ENCODE peak calls at places on chromosome 1, in four cellular contexts. X is lower leg skin, M is vagina, P is breast epithelium. U is an unnamed sample.

GRCh38 chr1:27856561-27857343 is 15.6 kb upstream of the THEMIS2 start:
- DNase-seq in X (peak), M (no peak), P (no peak), U (no peak)

GRCh38 chr1:92784051-92784638 is 763 bp downstream of the EVI5 start:
- DNase-seq in X (peak), M (no peak), P (no peak), U (peak)

GRCh38 chr1:90534116-90534515 is 183.0 kb downstream of the BARHL2 start:
- DNase-seq in X (no peak), M (no peak), P (no peak), U (no peak)

GRCh38 chr1:99784809-99785255 is 18.4 kb upstream of the FRRS1 start:
- DNase-seq in X (no peak), M (no peak), P (no peak), U (no peak)

GRCh38 chr1:228340686-228341449 is 65.8 kb downstream of the TRIM11 start:
- DNase-seq in X (peak), M (no peak), P (peak), U (no peak)

GRCh38 chr1:209158851-209159250 is 424.7 kb upstream of the CAMK1G start:
- DNase-seq in X (no peak), M (no peak), P (no peak), U (no peak)

GRCh38 chr1:35535243-35535642 is 22.0 kb downstream of the KIAA0319L start:
- DNase-seq in X (no peak), M (no peak), P (no peak), U (no peak)

GRCh38 chr1:10881046-10881445 is 84.6 kb upstream of the CASZ1 start:
- DNase-seq in X (no peak), M (no peak), P (no peak), U (no peak)

GRCh38 chr1:25825605-25826004 is 5.9 kb downstream of the MTFR1L start:
- DNase-seq in X (no peak), M (no peak), P (no peak), U (no peak)

GRCh38 chr1:204591473-204592090 is 75.4 kb downstream of the MDM4 start:
- DNase-seq in X (no peak), M (no peak), P (no peak), U (no peak)

GRCh38 chr1:47624531-47624930 is 186.7 kb downstream of the FOXD2 start:
- DNase-seq in X (no peak), M (no peak), P (no peak), U (peak)

GRCh38 chr1:3599816-3600215 is 11.5 kb downstream of the MEGF6 start:
- DNase-seq in X (no peak), M (no peak), P (no peak), U (no peak)

GRCh38 chr1:31570228-31570627 is 6.1 kb upstream of the TINAGL1 start:
- DNase-seq in X (peak), M (no peak), P (no peak), U (no peak)

GRCh38 chr1:114235956-114236355 is 82.3 kb upstream of the SYT6 start:
- DNase-seq in X (no peak), M (peak), P (no peak), U (no peak)

GRCh38 chr1:41919764-41920397 is 1.2 kb upstream of the HIVEP3 start:
- DNase-seq in X (no peak), M (no peak), P (no peak), U (peak)

GRCh38 chr1:219120625-219121544 is 52.8 kb upstream of the LYPLAL1 start:
- DNase-seq in X (peak), M (no peak), P (no peak), U (no peak)

GRCh38 chr1:216250861-216251260 is 172.4 kb downstream of the USH2A start:
- DNase-seq in X (no peak), M (no peak), P (no peak), U (no peak)

GRCh38 chr1:165162671-165163241 is 193.8 kb downstream of the LMX1A start:
- DNase-seq in X (peak), M (peak), P (peak), U (no peak)

GRCh38 chr1:78009836-78010235 is 5.1 kb downstream of the DNAJB4 start:
- DNase-seq in X (no peak), M (no peak), P (no peak), U (no peak)

GRCh38 chr1:192588546-192588945 is 13.0 kb downstream of the RGS1 start:
- DNase-seq in X (no peak), M (no peak), P (no peak), U (no peak)

GRCh38 chr1:61757945-61758344 is 15.7 kb downstream of the PATJ start:
- DNase-seq in X (no peak), M (no peak), P (no peak), U (no peak)

GRCh38 chr1:193806079-193807048 is 620.0 kb upstream of the B3GALT2 start:
- DNase-seq in X (no peak), M (no peak), P (no peak), U (no peak)

GRCh38 chr1:213697192-213697802 is 290.5 kb upstream of the PROX1 start:
- DNase-seq in X (no peak), M (peak), P (no peak), U (no peak)

DNA sequence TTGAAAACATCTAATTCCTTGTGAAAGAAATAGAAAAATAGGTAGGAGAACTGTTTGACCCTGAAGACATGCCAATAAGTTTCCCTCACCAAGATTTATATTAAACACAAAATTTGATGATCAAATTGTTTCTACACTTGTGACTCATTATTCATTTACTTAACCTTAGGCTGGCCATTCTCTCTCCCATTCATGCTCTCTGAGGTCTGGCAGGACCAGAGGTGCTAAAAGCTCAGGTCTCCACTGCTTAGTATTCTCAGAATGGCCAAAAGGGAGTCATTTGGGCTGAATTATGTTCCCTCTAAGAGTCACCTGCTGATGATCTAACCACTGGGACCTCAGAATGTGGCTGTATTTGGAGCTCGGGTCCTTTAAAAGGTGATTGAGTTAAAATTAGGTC is 47.1 kb upstream of the ATP1B1 start:
- DNase-seq in X (no peak), M (no peak), P (no peak), U (no peak)
- H3K4me3 ChIP-seq in X (no peak), M (no peak), P (no peak), U (no peak)

GRCh38 chr1:38197566-38197965 is 151.0 kb upstream of the POU3F1 start:
- DNase-seq in X (no peak), M (no peak), P (no peak), U (no peak)

GRCh38 chr1:38191451-38191850 is 144.9 kb upstream of the POU3F1 start:
- DNase-seq in X (no peak), M (no peak), P (no peak), U (no peak)

GRCh38 chr1:38194486-38194885 is 147.9 kb upstream of the POU3F1 start:
- DNase-seq in X (no peak), M (no peak), P (no peak), U (no peak)

GRCh38 chr1:38190978-38191377 is 144.4 kb upstream of the POU3F1 start:
- DNase-seq in X (no peak), M (no peak), P (no peak), U (no peak)

GRCh38 chr1:38193040-38193439 is 146.4 kb upstream of the POU3F1 start:
- DNase-seq in X (no peak), M (no peak), P (no peak), U (no peak)
- TF ChIP-seq POLR2A in X (no peak), M (no peak), P (no peak), U (no peak)

DNA sequence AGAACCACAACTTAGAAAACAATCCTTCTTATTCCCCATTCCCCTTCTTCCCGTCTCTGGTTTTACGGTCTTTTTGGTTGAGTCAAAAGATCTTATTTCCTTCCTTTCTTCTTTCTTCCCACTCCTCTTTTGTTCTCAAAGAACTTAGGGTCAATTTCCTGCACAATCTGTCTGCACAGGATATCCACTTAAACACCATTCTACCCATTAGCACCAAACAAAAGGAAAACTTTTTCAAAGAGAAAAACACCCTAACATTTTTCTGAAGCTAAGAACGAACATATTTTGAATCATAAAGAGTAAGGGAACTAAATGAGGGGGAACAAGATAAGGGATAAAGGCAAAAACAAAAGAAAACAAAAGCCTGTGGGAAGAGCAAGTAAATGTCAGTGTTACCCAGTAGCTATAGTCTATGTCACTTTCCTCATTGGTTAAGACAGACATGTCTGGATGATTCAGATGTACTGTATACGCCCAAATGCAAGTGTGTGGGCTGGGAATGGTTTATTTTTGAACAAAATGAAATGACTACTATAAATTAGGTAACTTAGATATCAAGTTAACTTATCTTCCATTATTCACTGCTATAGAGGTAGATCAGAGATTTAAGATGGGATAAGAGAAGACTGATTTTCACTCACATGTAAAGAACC is 59.8 kb downstream of the TOR3A start:
- DNase-seq in X (no peak), M (no peak), P (no peak), U (no peak)
- H3K4me3 ChIP-seq in X (no peak), M (peak), P (peak), U (peak)

GRCh38 chr1:8015809-8016165 is 10.3 kb downstream of the ERRFI1 start:
- DNase-seq in X (no peak), M (no peak), P (no peak), U (no peak)

GRCh38 chr1:8015036-8015808 is 10.9 kb downstream of the ERRFI1 start:
- DNase-seq in X (no peak), M (no peak), P (no peak), U (no peak)

GRCh38 chr1:8017495-8018310 is 8.4 kb downstream of the ERRFI1 start:
- DNase-seq in X (no peak), M (peak), P (no peak), U (no peak)

GRCh38 chr1:8014381-8014988 is 11.6 kb downstream of the ERRFI1 start:
- DNase-seq in X (no peak), M (no peak), P (no peak), U (no peak)

DNA sequence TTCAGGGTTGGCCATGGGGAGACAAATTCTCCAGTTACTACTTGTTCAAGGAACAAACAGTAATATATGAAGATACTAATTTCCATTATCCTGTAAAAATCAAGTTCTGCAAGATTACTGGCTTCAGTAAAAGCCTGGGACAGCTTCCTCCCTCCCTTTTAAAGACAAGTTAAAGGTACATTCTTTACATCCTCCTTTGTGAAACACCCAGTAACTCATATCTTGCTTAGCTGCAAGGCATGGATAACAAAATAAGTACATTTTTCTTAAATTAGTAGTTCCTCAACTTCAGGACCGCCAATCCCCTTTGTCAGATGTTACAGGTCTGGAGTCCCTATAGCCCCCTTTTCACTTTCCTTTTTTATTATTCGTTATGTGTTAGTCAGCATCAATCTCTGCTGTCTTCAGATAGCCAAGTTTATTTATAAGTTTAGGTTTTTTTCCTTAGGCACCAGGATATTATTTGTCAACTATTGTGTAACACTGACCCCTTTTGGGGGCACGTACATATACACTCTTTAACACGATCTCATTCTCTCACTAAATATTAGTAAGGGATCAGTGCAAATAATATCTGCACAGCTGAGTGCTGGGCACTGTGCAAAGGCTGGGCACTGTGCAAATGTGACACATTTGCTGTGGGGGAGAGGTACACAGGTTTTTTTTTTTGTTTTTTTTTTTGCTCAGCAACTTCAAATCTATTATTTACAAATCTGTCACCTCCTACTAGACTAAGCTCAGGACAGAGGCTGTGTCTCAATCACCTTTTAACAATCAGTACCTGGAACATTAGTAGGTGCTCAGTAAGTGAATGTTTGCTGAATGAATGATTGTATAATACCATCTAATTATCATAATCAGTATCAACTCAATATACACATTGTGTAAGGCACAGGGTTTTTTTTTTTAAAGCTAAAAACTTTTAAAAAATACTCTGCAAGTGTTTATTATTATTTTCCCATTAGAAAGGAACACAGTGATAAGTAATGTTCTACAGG is 9.6 kb downstream of the ERRFI1 start:
- DNase-seq in X (no peak), M (no peak), P (no peak), U (no peak)
- TF ChIP-seq POLR2A in X (no peak), M (no peak), P (no peak), U (no peak)

DNA sequence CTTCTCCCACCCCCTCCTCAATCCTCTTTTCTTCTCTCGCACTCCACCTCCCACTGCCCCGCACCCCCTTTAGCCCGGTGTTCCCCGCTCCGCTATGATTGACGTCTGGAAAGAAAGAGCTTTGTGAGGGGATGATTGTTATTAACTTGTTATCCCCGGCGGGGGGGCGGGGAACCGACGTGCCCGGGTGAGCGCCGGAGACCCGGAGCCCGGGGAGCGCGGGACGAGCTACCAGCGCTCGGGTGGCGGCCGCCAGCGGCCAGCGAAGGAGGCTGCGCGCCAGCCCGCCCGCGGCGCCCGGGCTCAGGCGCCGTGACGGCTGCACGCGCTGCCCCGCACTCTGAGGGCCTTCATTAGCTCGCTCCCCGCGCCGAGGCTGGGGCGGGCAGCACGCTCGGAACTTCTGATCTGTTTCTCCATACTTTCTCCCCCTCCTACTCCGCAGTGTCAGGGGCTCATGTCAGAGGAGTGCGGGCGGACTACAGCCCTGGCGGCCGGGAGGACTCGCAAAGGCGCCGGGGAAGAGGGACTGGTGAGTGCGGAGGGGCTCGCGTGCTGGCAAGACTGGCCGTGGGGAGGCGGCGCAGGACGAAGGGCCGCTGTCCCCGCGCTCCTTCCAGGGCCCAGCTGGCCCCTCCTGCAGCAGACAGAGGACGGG is 2.1 kb downstream of the LHX8 start:
- DNase-seq in X (peak), M (no peak), P (no peak), U (no peak)
- H3K4me3 ChIP-seq in X (no peak), M (no peak), P (peak), U (peak)

GRCh38 chr1:162562452-162562828 is 918 bp downstream of the UAP1 start:
- DNase-seq in X (no peak), M (no peak), P (no peak), U (no peak)

GRCh38 chr1:162557536-162557935 is 4.0 kb upstream of the UAP1 start:
- DNase-seq in X (no peak), M (no peak), P (no peak), U (peak)

GRCh38 chr1:162561616-162562451 is at the start of gene UAP1:
- DNase-seq in X (peak), M (peak), P (peak), U (no peak)

GRCh38 chr1:162560303-162561036 is 1.1 kb upstream of the UAP1 start:
- DNase-seq in X (no peak), M (no peak), P (no peak), U (no peak)

DNA sequence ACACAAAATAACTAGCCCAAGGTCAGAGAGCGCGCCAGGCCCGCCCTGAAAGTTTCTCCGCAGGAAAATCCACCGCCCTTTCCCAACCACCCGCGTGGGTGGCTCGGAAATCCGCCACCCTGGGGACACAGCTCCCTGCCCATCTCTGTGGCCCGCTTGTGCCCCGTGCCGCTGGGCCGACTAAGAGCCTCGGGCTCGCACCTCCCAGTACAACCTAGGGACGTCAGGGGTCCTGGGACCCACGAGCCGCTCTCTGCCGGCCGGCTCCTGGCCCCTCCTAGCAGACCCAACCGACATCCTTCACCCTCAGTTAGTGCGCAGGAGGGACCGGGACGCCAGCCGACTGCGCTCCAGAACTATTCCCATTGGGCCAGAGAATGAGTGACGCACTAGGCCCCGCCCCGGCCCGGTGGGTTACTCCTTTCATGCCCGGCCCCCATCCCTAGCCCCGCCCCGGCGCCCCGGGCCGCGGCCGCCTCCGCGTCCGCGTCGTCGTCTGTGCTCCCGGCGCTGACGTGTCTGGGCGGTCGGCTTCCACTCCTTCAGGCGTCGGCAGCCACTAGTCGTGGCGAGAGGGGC is 396 bp upstream of the UAP1 start:
- DNase-seq in X (peak), M (peak), P (peak), U (peak)
- TF ChIP-seq POLR2A in X (no peak), M (no peak), P (peak), U (no peak)

GRCh38 chr1:166165661-166166399 is 971 bp downstream of the FAM78B start:
- DNase-seq in X (peak), M (no peak), P (peak), U (no peak)
- H3K4me3 ChIP-seq in X (peak), M (peak), P (peak), U (peak)

DNA sequence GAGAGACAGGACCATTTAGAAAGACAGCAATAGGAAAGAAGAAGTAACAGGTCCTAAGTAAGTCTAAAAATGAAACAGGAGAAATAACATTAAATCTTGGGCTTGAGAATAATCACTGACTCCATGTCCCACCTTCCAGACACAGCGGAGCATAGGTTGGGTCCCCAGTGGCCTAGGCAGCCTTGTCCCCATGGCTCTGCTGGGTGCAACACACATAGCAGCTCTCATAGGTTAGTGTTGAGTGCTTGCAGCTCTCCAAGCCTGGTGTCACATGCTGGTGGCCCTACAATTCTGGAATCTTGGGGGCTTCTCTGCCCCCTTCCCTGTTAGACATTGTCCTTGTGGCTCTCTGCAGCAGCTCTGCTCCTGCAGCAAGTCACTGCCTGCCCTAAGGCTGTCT is 952.8 kb upstream of the ADGRL2 start:
- DNase-seq in X (no peak), M (no peak), P (no peak), U (no peak)
- TF ChIP-seq POLR2A in X (no peak), M (no peak), P (no peak), U (no peak)

GRCh38 chr1:2234762-2235113 is 6.6 kb downstream of the SKI start:
- DNase-seq in X (peak), M (no peak), P (no peak), U (no peak)
- H3K4me3 ChIP-seq in X (no peak), M (peak), P (peak), U (peak)

U was measured in stomach.